ENCODE peak calls at places on chromosomes 4 and X, in nine cellular contexts. G, J, Y, D, W, N, P, K and H are unnamed samples.

GRCh38 chrX:50168305-50168704 is 32.5 kb downstream of the AKAP4 start:
- DNase-seq in G (peak; percentile 4), J (no peak), Y (no peak), D (peak; percentile 6), W (no peak), N (no peak), P (no peak), K (no peak), H (no peak)

GRCh38 chrX:120251471-120252011 is 929 bp downstream of the ZBTB33 start:
- DNase-seq in G (peak; percentile 18), J (peak; percentile 48), Y (peak; percentile 46), D (peak; percentile 25), W (no peak), N (no peak), P (peak; percentile 12), K (no peak), H (no peak)

GRCh38 chrX:119790977-119791436 is 423 bp downstream of the RPL39 start:
- DNase-seq in G (peak; percentile 26), J (peak; percentile 54), Y (peak; percentile 48), D (peak; percentile 17), W (no peak), N (no peak), P (peak; percentile 42), K (no peak), H (peak; percentile 1)

GRCh38 chrX:134694333-134694925 is 36.2 kb upstream of the PLAC1 start:
- DNase-seq in G (no peak), J (no peak), Y (no peak), D (no peak), W (no peak), N (no peak), P (no peak), K (no peak), H (no peak)

GRCh38 chr4:108877821-108878220 is 115.0 kb upstream of the ETNPPL start:
- DNase-seq in G (no peak), J (no peak), Y (no peak), D (peak; percentile 52), W (no peak), N (no peak), P (no peak), K (no peak), H (no peak)

GRCh38 chr4:41141910-41142309 is 72.4 kb downstream of the APBB2 start:
- DNase-seq in G (peak; percentile 86), J (peak; percentile 59), Y (no peak), D (peak; percentile 98), W (no peak), N (no peak), P (no peak), K (no peak), H (no peak)

GRCh38 chr4:79366422-79366821 is 40.6 kb upstream of the NAA11 start:
- DNase-seq in G (no peak), J (no peak), Y (no peak), D (no peak), W (no peak), N (no peak), P (no peak), K (no peak), H (no peak)

GRCh38 chr4:112519689-112520597 is 4.0 kb upstream of the NEUROG2 start:
- DNase-seq in G (no peak), J (peak; percentile 22), Y (no peak), D (no peak), W (no peak), N (no peak), P (no peak), K (no peak), H (no peak)

GRCh38 chr4:189787216-189788031 is 153.2 kb upstream of the FRG1 start:
- DNase-seq in G (no peak), J (no peak), Y (no peak), D (no peak), W (no peak), N (no peak), P (no peak), K (no peak), H (no peak)

GRCh38 chr4:118076958-118077766 is 42.9 kb downstream of the NDST3 start:
- DNase-seq in G (peak; percentile 34), J (peak; percentile 34), Y (no peak), D (peak; percentile 0), W (no peak), N (no peak), P (no peak), K (peak; percentile 19), H (no peak)

GRCh38 chrX:116198810-116199209 is 28.3 kb downstream of the AGTR2 start:
- DNase-seq in G (no peak), J (no peak), Y (no peak), D (no peak), W (no peak), N (no peak), P (no peak), K (no peak), H (no peak)

GRCh38 chrX:14832591-14832990 is 40.3 kb downstream of the FANCB start:
- DNase-seq in G (peak; percentile 27), J (peak; percentile 11), Y (no peak), D (peak; percentile 23), W (no peak), N (no peak), P (no peak), K (no peak), H (no peak)

GRCh38 chr4:111066887-111067286 is 444.0 kb upstream of the PITX2 start:
- DNase-seq in G (peak; percentile 39), J (peak; percentile 44), Y (no peak), D (peak; percentile 70), W (no peak), N (no peak), P (no peak), K (no peak), H (no peak)

GRCh38 chr4:3435684-3435956 is 6.1 kb upstream of the HGFAC start:
- DNase-seq in G (no peak), J (no peak), Y (no peak), D (no peak), W (no peak), N (no peak), P (no peak), K (no peak), H (no peak)

GRCh38 chr4:176150283-176150682 is 45.1 kb downstream of the SPATA4 start:
- DNase-seq in G (peak; percentile 46), J (peak; percentile 32), Y (no peak), D (peak; percentile 31), W (no peak), N (no peak), P (no peak), K (no peak), H (no peak)

GRCh38 chr4:186726440-186727148 is 2.9 kb upstream of the FAT1 start:
- DNase-seq in G (peak; percentile 80), J (peak; percentile 95), Y (peak; percentile 74), D (peak; percentile 84), W (no peak), N (peak; percentile 67), P (no peak), K (peak; percentile 70), H (no peak)

GRCh38 chrX:17298564-17298963 is 76.4 kb upstream of the NHS start:
- DNase-seq in G (no peak), J (no peak), Y (no peak), D (no peak), W (no peak), N (no peak), P (no peak), K (no peak), H (no peak)

GRCh38 chr4:2172627-2173231 is 69.2 kb downstream of the HAUS3 start:
- DNase-seq in G (no peak), J (no peak), Y (no peak), D (no peak), W (no peak), N (no peak), P (peak; percentile 67), K (no peak), H (no peak)

GRCh38 chr4:13322681-13323101 is 161.4 kb downstream of the RAB28 start:
- DNase-seq in G (peak; percentile 77), J (no peak), Y (no peak), D (peak; percentile 99), W (no peak), N (no peak), P (no peak), K (no peak), H (no peak)

GRCh38 chr4:189202869-189203271 is 737.8 kb upstream of the FRG1 start:
- DNase-seq in G (peak; percentile 89), J (no peak), Y (no peak), D (peak; percentile 20), W (no peak), N (no peak), P (no peak), K (no peak), H (no peak)

GRCh38 chrX:77785746-77786548 is at the start of gene ATRX:
- DNase-seq in G (peak; percentile 79), J (peak; percentile 95), Y (peak; percentile 58), D (peak; percentile 78), W (peak; percentile 8), N (peak; percentile 59), P (peak; percentile 83), K (peak; percentile 80), H (peak; percentile 71)

GRCh38 chrX:77785400-77785745 is 643 bp downstream of the ATRX start:
- DNase-seq in G (peak; percentile 8), J (no peak), Y (no peak), D (peak; percentile 16), W (no peak), N (no peak), P (no peak), K (no peak), H (no peak)

GRCh38 chrX:77793950-77794349 is 7.9 kb upstream of the ATRX start:
- DNase-seq in G (no peak), J (no peak), Y (no peak), D (no peak), W (no peak), N (no peak), P (no peak), K (no peak), H (no peak)

GRCh38 chrX:77788050-77788449 is 2.0 kb upstream of the ATRX start:
- DNase-seq in G (peak; percentile 14), J (no peak), Y (no peak), D (no peak), W (no peak), N (no peak), P (peak; percentile 66), K (no peak), H (no peak)
- H3K4me3 ChIP-seq in G (no peak overlapping the region), J (no peak overlapping the region), Y (peak overlapping the region; percentile 11), D (no peak overlapping the region), W (no peak overlapping the region), N (peak overlapping the region; percentile 48), P (peak overlapping the region; percentile 67), K (peak overlapping the region; percentile 20), H (peak overlapping the region; percentile 26)

GRCh38 chr4:28287837-28288236 is 1427.2 kb downstream of the STIM2 start:
- DNase-seq in G (peak; percentile 100), J (peak; percentile 60), Y (no peak), D (peak; percentile 95), W (no peak), N (no peak), P (no peak), K (no peak), H (no peak)
- H3K27ac ChIP-seq in G (no peak overlapping the region), J (peak overlapping the region; percentile 78), Y (no peak overlapping the region), D (peak overlapping the region; percentile 40), W (no peak overlapping the region), N (no peak overlapping the region), P (no peak overlapping the region), K (no peak overlapping the region), H (no peak overlapping the region)

GRCh38 chr4:5857199-5857598 is 35.7 kb downstream of the CRMP1 start:
- DNase-seq in G (no peak), J (no peak), Y (no peak), D (no peak), W (no peak), N (no peak), P (no peak), K (no peak), H (no peak)
- H3K36me3 ChIP-seq in G (peaks cover 1% of the 10 kb centered on the region), J (no peaks in the 10 kb centered on the region), Y (no peaks in the 10 kb centered on the region), D (no peaks in the 10 kb centered on the region), W (no peaks in the 10 kb centered on the region), N (no peaks in the 10 kb centered on the region), P (no peaks in the 10 kb centered on the region), K (no peaks in the 10 kb centered on the region), H (no peaks in the 10 kb centered on the region)

GRCh38 chrX:20233336-20233735 is 33.4 kb downstream of the RPS6KA3 start:
- DNase-seq in G (no peak), J (no peak), Y (no peak), D (no peak), W (no peak), N (no peak), P (no peak), K (no peak), H (no peak)
- H3K4me3 ChIP-seq in G (no peak overlapping the region), J (no peak overlapping the region), Y (no peak overlapping the region), D (no peak overlapping the region), W (no peak overlapping the region), N (no peak overlapping the region), P (no peak overlapping the region), K (no peak overlapping the region), H (no peak overlapping the region)